ENCODE peak calls at places on chromosomes 3 and 15, in five cellular contexts. G is astrocyte, S is cerebellum, T is hepatic stellate cell, Z is heart left ventricle. L is an unnamed sample.
A peak's percentile ranks its signal among the peaks of the same experiment; 100 is the strongest.

GRCh38 chr3:56911363-56911762 is 109.6 kb upstream of the ARHGEF3 start:
- DNase-seq in G (no peak), S (no peak), T (no peak), Z (no peak), L (no peak)

GRCh38 chr3:38829404-38829803 is 13.4 kb upstream of the SCN10A start:
- DNase-seq in G (peak; percentile 73), S (no peak), T (peak; percentile 85), Z (no peak), L (peak; percentile 66)

GRCh38 chr15:88586401-88587162 is 34.6 kb upstream of the AEN start:
- DNase-seq in G (peak; percentile 34), S (no peak), T (no peak), Z (no peak), L (no peak)

GRCh38 chr3:72245183-72245811 is 460.3 kb upstream of the PROK2 start:
- DNase-seq in G (no peak), S (peak; percentile 42), T (no peak), Z (peak; percentile 70), L (peak; percentile 86)

GRCh38 chr3:130758624-130759023 is 12.0 kb upstream of the PIK3R4 start:
- DNase-seq in G (no peak), S (no peak), T (no peak), Z (no peak), L (no peak)

GRCh38 chr3:139310474-139310933 is 33.3 kb upstream of the MRPS22 start:
- DNase-seq in G (peak; percentile 92), S (no peak), T (peak; percentile 85), Z (no peak), L (no peak)

GRCh38 chr15:85925649-85926237 is 131.0 kb upstream of the KLHL25 start:
- DNase-seq in G (no peak), S (no peak), T (no peak), Z (no peak), L (no peak)

GRCh38 chr15:56679247-56679646 is 54.1 kb downstream of the ZNF280D start:
- DNase-seq in G (no peak), S (no peak), T (no peak), Z (no peak), L (no peak)

GRCh38 chr3:29099775-29100174 is 181.1 kb upstream of the RBMS3 start:
- DNase-seq in G (no peak), S (no peak), T (peak; percentile 12), Z (no peak), L (no peak)

L was measured in aorta.